ENCODE peak calls at places on chromosomes 2 and 18, in six cellular contexts. One of them, this sample, is unnamed. For H3K27me3, the result is how much of the 10 kb centered on the place peaks cover.

GRCh38 chr2:191352536-191352935 is 107.3 kb downstream of the MYO1B start:
- DNase-seq in PC-3: peak
- DNase-seq in naive thymus-derived CD4-positive, alpha-beta T cell: no peak
- DNase-seq in cardiac muscle cell: no peak
- DNase-seq in CD8-positive, alpha-beta memory T cell: no peak
- DNase-seq in ovary: no peak
- DNase-seq in this sample: peak

GRCh38 chr18:8324343-8325065 is 284.7 kb upstream of the RAB12 start:
- DNase-seq in CD8-positive, alpha-beta memory T cell: no peak
- DNase-seq in cardiac muscle cell: no peak
- DNase-seq in ovary: no peak
- DNase-seq in PC-3: peak
- DNase-seq in naive thymus-derived CD4-positive, alpha-beta T cell: no peak
- DNase-seq in this sample: no peak

GRCh38 chr18:8765692-8766463 is 60.5 kb downstream of the MTCL1 start:
- DNase-seq in naive thymus-derived CD4-positive, alpha-beta T cell: no peak
- DNase-seq in ovary: no peak
- DNase-seq in PC-3: no peak
- DNase-seq in cardiac muscle cell: peak
- DNase-seq in CD8-positive, alpha-beta memory T cell: no peak
- DNase-seq in this sample: no peak

GRCh38 chr2:203438528-203438927 is 96.6 kb downstream of the RAPH1 start:
- DNase-seq in cardiac muscle cell: no peak
- DNase-seq in PC-3: no peak
- DNase-seq in CD8-positive, alpha-beta memory T cell: no peak
- DNase-seq in ovary: no peak
- DNase-seq in naive thymus-derived CD4-positive, alpha-beta T cell: no peak
- DNase-seq in this sample: no peak

GRCh38 chr18:57841568-57841967 is 38.5 kb upstream of the ATP8B1 start:
- DNase-seq in cardiac muscle cell: no peak
- DNase-seq in ovary: no peak
- DNase-seq in PC-3: no peak
- DNase-seq in naive thymus-derived CD4-positive, alpha-beta T cell: no peak
- DNase-seq in CD8-positive, alpha-beta memory T cell: no peak
- DNase-seq in this sample: no peak

GRCh38 chr2:241963223-241963622 is 93.7 kb downstream of the RTP5 start:
- DNase-seq in cardiac muscle cell: no peak
- DNase-seq in PC-3: no peak
- DNase-seq in ovary: no peak
- DNase-seq in CD8-positive, alpha-beta memory T cell: no peak
- DNase-seq in naive thymus-derived CD4-positive, alpha-beta T cell: no peak
- DNase-seq in this sample: no peak

GRCh38 chr2:1586946-1587840 is 157.1 kb downstream of the PXDN start:
- DNase-seq in CD8-positive, alpha-beta memory T cell: peak
- DNase-seq in naive thymus-derived CD4-positive, alpha-beta T cell: no peak
- DNase-seq in ovary: peak
- DNase-seq in PC-3: peak
- DNase-seq in cardiac muscle cell: no peak
- DNase-seq in this sample: peak

GRCh38 chr2:84725717-84726116 is 155.2 kb downstream of the TRABD2A start:
- DNase-seq in naive thymus-derived CD4-positive, alpha-beta T cell: no peak
- DNase-seq in cardiac muscle cell: no peak
- DNase-seq in ovary: no peak
- DNase-seq in CD8-positive, alpha-beta memory T cell: no peak
- DNase-seq in PC-3: no peak
- DNase-seq in this sample: no peak

GRCh38 chr2:145555360-145555759 is 1035.4 kb upstream of the ZEB2 start:
- DNase-seq in cardiac muscle cell: no peak
- DNase-seq in naive thymus-derived CD4-positive, alpha-beta T cell: no peak
- DNase-seq in ovary: no peak
- DNase-seq in CD8-positive, alpha-beta memory T cell: no peak
- DNase-seq in PC-3: no peak
- DNase-seq in this sample: no peak
- H3K4me3 ChIP-seq in cardiac muscle cell: no peak
- H3K4me3 ChIP-seq in naive thymus-derived CD4-positive, alpha-beta T cell: no peak
- H3K4me3 ChIP-seq in ovary: no peak
- H3K4me3 ChIP-seq in CD8-positive, alpha-beta memory T cell: no peak
- H3K4me3 ChIP-seq in PC-3: no peak
- H3K4me3 ChIP-seq in this sample: no peak

DNA sequence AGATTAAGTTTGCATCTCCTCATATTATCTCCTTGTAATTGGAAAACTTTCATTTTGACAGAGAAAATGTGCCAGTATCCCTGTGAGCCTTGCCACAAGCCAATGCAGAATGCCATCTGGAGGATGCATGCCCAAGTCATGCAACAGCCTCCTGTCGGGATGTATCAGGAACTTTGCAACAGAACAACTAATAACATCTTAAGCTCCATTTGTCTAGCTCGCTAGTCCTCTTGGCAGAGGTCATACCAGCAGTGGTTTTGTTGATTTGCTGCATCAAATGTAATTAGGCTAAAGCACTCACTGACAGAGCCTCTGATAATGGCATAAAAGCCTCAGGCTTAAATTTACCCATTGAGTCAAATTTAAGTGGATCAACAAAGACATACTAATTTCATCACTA is 125.8 kb downstream of the UBE2E3 start:
- DNase-seq in ovary: no peak
- DNase-seq in cardiac muscle cell: peak
- DNase-seq in naive thymus-derived CD4-positive, alpha-beta T cell: no peak
- DNase-seq in CD8-positive, alpha-beta memory T cell: no peak
- DNase-seq in PC-3: no peak
- DNase-seq in this sample: peak
- H3K27me3 ChIP-seq in ovary: under half
- H3K27me3 ChIP-seq in cardiac muscle cell: under half
- H3K27me3 ChIP-seq in naive thymus-derived CD4-positive, alpha-beta T cell: under half
- H3K27me3 ChIP-seq in CD8-positive, alpha-beta memory T cell: under half
- H3K27me3 ChIP-seq in PC-3: under half
- H3K27me3 ChIP-seq in this sample: under half

DNA sequence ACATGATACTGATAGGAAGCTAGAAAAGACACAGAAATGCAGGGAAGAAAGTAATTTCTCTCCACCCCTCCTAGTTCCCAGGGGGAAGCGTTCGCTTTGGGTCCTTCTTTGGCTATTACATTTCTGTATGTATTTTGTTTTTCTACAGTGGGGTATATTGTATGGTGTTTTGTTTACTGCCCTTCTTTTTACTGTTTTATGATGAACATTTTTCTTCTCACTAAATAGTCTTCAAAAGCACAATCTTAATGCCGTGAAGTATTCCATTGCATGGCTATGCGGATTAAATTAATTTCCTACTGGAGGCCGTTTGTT is 354 bp upstream of the TMBIM1 start:
- DNase-seq in cardiac muscle cell: no peak
- DNase-seq in PC-3: no peak
- DNase-seq in naive thymus-derived CD4-positive, alpha-beta T cell: no peak
- DNase-seq in CD8-positive, alpha-beta memory T cell: no peak
- DNase-seq in ovary: no peak
- DNase-seq in this sample: no peak
- H3K4me3 ChIP-seq in cardiac muscle cell: peak
- H3K4me3 ChIP-seq in PC-3: peak
- H3K4me3 ChIP-seq in naive thymus-derived CD4-positive, alpha-beta T cell: peak
- H3K4me3 ChIP-seq in CD8-positive, alpha-beta memory T cell: peak
- H3K4me3 ChIP-seq in ovary: peak
- H3K4me3 ChIP-seq in this sample: peak

GRCh38 chr18:54813305-54813704 is 15.0 kb upstream of the RAB27B start:
- DNase-seq in naive thymus-derived CD4-positive, alpha-beta T cell: no peak
- DNase-seq in CD8-positive, alpha-beta memory T cell: no peak
- DNase-seq in PC-3: no peak
- DNase-seq in ovary: no peak
- DNase-seq in cardiac muscle cell: no peak
- DNase-seq in this sample: no peak
- H3K27me3 ChIP-seq in naive thymus-derived CD4-positive, alpha-beta T cell: under half
- H3K27me3 ChIP-seq in CD8-positive, alpha-beta memory T cell: under half
- H3K27me3 ChIP-seq in PC-3: under half
- H3K27me3 ChIP-seq in ovary: under half
- H3K27me3 ChIP-seq in cardiac muscle cell: under half
- H3K27me3 ChIP-seq in this sample: under half

This sample was measured in MG63.